ENCODE peak calls at places on chromosomes 12 and 14, in six cellular contexts. Y, K, V, R, N and X are unnamed samples.

GRCh38 chr12:2378835-2379330 is 326.1 kb downstream of the CACNA1C start:
- DNase-seq in Y (no peak), K (no peak), V (no peak), R (no peak), N (no peak), X (no peak)

GRCh38 chr14:50741571-50741970 is 73.5 kb upstream of the SAV1 start:
- DNase-seq in Y (no peak), K (no peak), V (no peak), R (no peak), N (no peak), X (no peak)

GRCh38 chr12:117805865-117806264 is 162.9 kb downstream of the KSR2 start:
- DNase-seq in Y (no peak), K (no peak), V (no peak), R (no peak), N (no peak), X (no peak)

GRCh38 chr14:94640721-94641631 is 28.8 kb downstream of the SERPINA3 start:
- DNase-seq in Y (no peak), K (no peak), V (no peak), R (no peak), N (no peak), X (no peak)

GRCh38 chr12:12445882-12446181 is 89.0 kb downstream of the BORCS5 start:
- DNase-seq in Y (no peak), K (no peak), V (no peak), R (no peak), N (no peak), X (no peak)

GRCh38 chr12:72289633-72290032 is 17.5 kb downstream of the TRHDE start:
- DNase-seq in Y (no peak), K (no peak), V (no peak), R (no peak), N (no peak), X (no peak)

GRCh38 chr14:55123101-55123500 is 6.0 kb upstream of the LGALS3 start:
- DNase-seq in Y (no peak), K (no peak), V (no peak), R (no peak), N (peak), X (peak)

GRCh38 chr14:58829594-58829993 is 191.8 kb downstream of the DACT1 start:
- DNase-seq in Y (no peak), K (no peak), V (no peak), R (no peak), N (peak), X (no peak)

GRCh38 chr12:18139254-18139653 is 49.3 kb upstream of the RERGL start:
- DNase-seq in Y (no peak), K (no peak), V (no peak), R (no peak), N (no peak), X (no peak)

GRCh38 chr12:27179399-27180214 is 64.5 kb upstream of the STK38L start:
- DNase-seq in Y (peak), K (no peak), V (no peak), R (no peak), N (peak), X (peak)

GRCh38 chr14:91867316-91867988 is at the start of gene TC2N:
- DNase-seq in Y (peak), K (peak), V (no peak), R (no peak), N (no peak), X (no peak)

GRCh38 chr14:84254205-84254788 is 1275.6 kb upstream of the FLRT2 start:
- DNase-seq in Y (no peak), K (no peak), V (no peak), R (peak), N (no peak), X (no peak)

GRCh38 chr14:33414041-33414440 is 475.4 kb downstream of the NPAS3 start:
- DNase-seq in Y (no peak), K (no peak), V (no peak), R (no peak), N (no peak), X (no peak)

GRCh38 chr14:103334644-103335603 is 887 bp downstream of the EIF5 start:
- DNase-seq in Y (peak), K (peak), V (peak), R (peak), N (peak), X (peak)

GRCh38 chr12:2495452-2496112 is 299.2 kb upstream of the FKBP4 start:
- DNase-seq in Y (no peak), K (no peak), V (no peak), R (no peak), N (no peak), X (no peak)

GRCh38 chr14:60905930-60906329 is 74.9 kb downstream of the TRMT5 start:
- DNase-seq in Y (no peak), K (no peak), V (no peak), R (no peak), N (no peak), X (no peak)

GRCh38 chr14:57029620-57030253 is 219.5 kb upstream of the OTX2 start:
- DNase-seq in Y (no peak), K (no peak), V (no peak), R (no peak), N (no peak), X (no peak)

GRCh38 chr12:117046861-117047530 is 52.2 kb downstream of the TESC start:
- DNase-seq in Y (no peak), K (no peak), V (no peak), R (no peak), N (no peak), X (no peak)

GRCh38 chr12:63103489-63104131 is 47.4 kb downstream of the AVPR1A start:
- DNase-seq in Y (no peak), K (no peak), V (no peak), R (peak), N (peak), X (peak)

GRCh38 chr14:35261774-35262173 is 30.4 kb upstream of the PSMA6 start:
- DNase-seq in Y (no peak), K (no peak), V (no peak), R (no peak), N (peak), X (no peak)

GRCh38 chr12:7006639-7007038 is 11.6 kb downstream of the LPCAT3 start:
- DNase-seq in Y (no peak), K (no peak), V (no peak), R (no peak), N (no peak), X (no peak)

GRCh38 chr14:105390849-105391500 is 7.4 kb upstream of the TEX22 start:
- DNase-seq in Y (no peak), K (no peak), V (no peak), R (no peak), N (no peak), X (no peak)

GRCh38 chr12:50024804-50025186 is 499 bp downstream of the RACGAP1 start:
- DNase-seq in Y (no peak), K (no peak), V (no peak), R (no peak), N (peak), X (no peak)